ENCODE peak calls at places on chromosomes 6 and 20, in six cellular contexts. One of them, this sample, is unnamed. For H3K27me3, the result is how much of the 10 kb centered on the place peaks cover.

GRCh38 chr20:62925420-62926228 is 681 bp downstream of the DIDO1 start:
- DNase-seq in left ventricle myocardium inferior: no peak
- DNase-seq in ovary: peak
- DNase-seq in CD8-positive, alpha-beta T cell: peak
- DNase-seq in fibroblast of lung: peak
- DNase-seq in hepatocyte: peak
- DNase-seq in this sample: peak

GRCh38 chr6:160919713-160920112 is 71.9 kb upstream of the MAP3K4 start:
- DNase-seq in left ventricle myocardium inferior: no peak
- DNase-seq in hepatocyte: peak
- DNase-seq in CD8-positive, alpha-beta T cell: no peak
- DNase-seq in ovary: no peak
- DNase-seq in fibroblast of lung: peak
- DNase-seq in this sample: no peak

GRCh38 chr6:37454420-37455125 is 21.6 kb downstream of the CMTR1 start:
- DNase-seq in hepatocyte: no peak
- DNase-seq in left ventricle myocardium inferior: no peak
- DNase-seq in fibroblast of lung: no peak
- DNase-seq in ovary: no peak
- DNase-seq in CD8-positive, alpha-beta T cell: no peak
- DNase-seq in this sample: no peak

GRCh38 chr6:1024587-1024986 is 287.3 kb upstream of the FOXQ1 start:
- DNase-seq in hepatocyte: peak
- DNase-seq in left ventricle myocardium inferior: no peak
- DNase-seq in fibroblast of lung: peak
- DNase-seq in CD8-positive, alpha-beta T cell: no peak
- DNase-seq in ovary: no peak
- DNase-seq in this sample: no peak

GRCh38 chr20:39249798-39250197 is 287.7 kb downstream of the DHX35 start:
- DNase-seq in fibroblast of lung: no peak
- DNase-seq in CD8-positive, alpha-beta T cell: no peak
- DNase-seq in hepatocyte: no peak
- DNase-seq in left ventricle myocardium inferior: no peak
- DNase-seq in ovary: no peak
- DNase-seq in this sample: no peak

GRCh38 chr6:28940294-28940858 is 16.6 kb upstream of the TRIM27 start:
- DNase-seq in ovary: no peak
- DNase-seq in CD8-positive, alpha-beta T cell: peak
- DNase-seq in fibroblast of lung: no peak
- DNase-seq in hepatocyte: peak
- DNase-seq in left ventricle myocardium inferior: no peak
- DNase-seq in this sample: peak

GRCh38 chr6:105798057-105798456 is 288.1 kb upstream of the PRDM1 start:
- DNase-seq in fibroblast of lung: peak
- DNase-seq in hepatocyte: no peak
- DNase-seq in ovary: no peak
- DNase-seq in CD8-positive, alpha-beta T cell: no peak
- DNase-seq in left ventricle myocardium inferior: no peak
- DNase-seq in this sample: no peak

GRCh38 chr20:63027425-63028389 is 20.9 kb upstream of the BHLHE23 start:
- DNase-seq in ovary: no peak
- DNase-seq in hepatocyte: no peak
- DNase-seq in fibroblast of lung: no peak
- DNase-seq in CD8-positive, alpha-beta T cell: no peak
- DNase-seq in left ventricle myocardium inferior: peak
- DNase-seq in this sample: peak

GRCh38 chr20:36472656-36473071 is 68.7 kb upstream of the MYL9 start:
- DNase-seq in CD8-positive, alpha-beta T cell: no peak
- DNase-seq in hepatocyte: peak
- DNase-seq in ovary: peak
- DNase-seq in fibroblast of lung: no peak
- DNase-seq in left ventricle myocardium inferior: peak
- DNase-seq in this sample: peak

GRCh38 chr6:30483677-30484279 is 5.5 kb upstream of the HLA-E start:
- DNase-seq in ovary: no peak
- DNase-seq in CD8-positive, alpha-beta T cell: no peak
- DNase-seq in fibroblast of lung: peak
- DNase-seq in left ventricle myocardium inferior: no peak
- DNase-seq in hepatocyte: peak
- DNase-seq in this sample: peak

GRCh38 chr20:44745560-44746366 is at the start of gene KCNK15:
- DNase-seq in CD8-positive, alpha-beta T cell: peak
- DNase-seq in ovary: peak
- DNase-seq in hepatocyte: peak
- DNase-seq in left ventricle myocardium inferior: peak
- DNase-seq in fibroblast of lung: no peak
- DNase-seq in this sample: peak
- H3K27me3 ChIP-seq in CD8-positive, alpha-beta T cell: under half
- H3K27me3 ChIP-seq in ovary: under half
- H3K27me3 ChIP-seq in hepatocyte: under half
- H3K27me3 ChIP-seq in left ventricle myocardium inferior: under half
- H3K27me3 ChIP-seq in fibroblast of lung: half or more
- H3K27me3 ChIP-seq in this sample: under half

GRCh38 chr6:96521625-96522468 is at the start of gene UFL1:
- DNase-seq in hepatocyte: peak
- DNase-seq in ovary: peak
- DNase-seq in CD8-positive, alpha-beta T cell: peak
- DNase-seq in fibroblast of lung: peak
- DNase-seq in left ventricle myocardium inferior: peak
- DNase-seq in this sample: peak

GRCh38 chr6:96522469-96523009 is 933 bp downstream of the UFL1 start:
- DNase-seq in fibroblast of lung: peak
- DNase-seq in ovary: no peak
- DNase-seq in hepatocyte: peak
- DNase-seq in CD8-positive, alpha-beta T cell: no peak
- DNase-seq in left ventricle myocardium inferior: no peak
- DNase-seq in this sample: no peak

GRCh38 chr6:96520851-96521115 is 823 bp upstream of the UFL1 start:
- DNase-seq in fibroblast of lung: no peak
- DNase-seq in left ventricle myocardium inferior: no peak
- DNase-seq in ovary: no peak
- DNase-seq in hepatocyte: peak
- DNase-seq in CD8-positive, alpha-beta T cell: no peak
- DNase-seq in this sample: no peak

GRCh38 chr6:96521267-96521624 is 360 bp upstream of the UFL1 start:
- DNase-seq in CD8-positive, alpha-beta T cell: no peak
- DNase-seq in left ventricle myocardium inferior: no peak
- DNase-seq in fibroblast of lung: no peak
- DNase-seq in hepatocyte: no peak
- DNase-seq in ovary: no peak
- DNase-seq in this sample: no peak

DNA sequence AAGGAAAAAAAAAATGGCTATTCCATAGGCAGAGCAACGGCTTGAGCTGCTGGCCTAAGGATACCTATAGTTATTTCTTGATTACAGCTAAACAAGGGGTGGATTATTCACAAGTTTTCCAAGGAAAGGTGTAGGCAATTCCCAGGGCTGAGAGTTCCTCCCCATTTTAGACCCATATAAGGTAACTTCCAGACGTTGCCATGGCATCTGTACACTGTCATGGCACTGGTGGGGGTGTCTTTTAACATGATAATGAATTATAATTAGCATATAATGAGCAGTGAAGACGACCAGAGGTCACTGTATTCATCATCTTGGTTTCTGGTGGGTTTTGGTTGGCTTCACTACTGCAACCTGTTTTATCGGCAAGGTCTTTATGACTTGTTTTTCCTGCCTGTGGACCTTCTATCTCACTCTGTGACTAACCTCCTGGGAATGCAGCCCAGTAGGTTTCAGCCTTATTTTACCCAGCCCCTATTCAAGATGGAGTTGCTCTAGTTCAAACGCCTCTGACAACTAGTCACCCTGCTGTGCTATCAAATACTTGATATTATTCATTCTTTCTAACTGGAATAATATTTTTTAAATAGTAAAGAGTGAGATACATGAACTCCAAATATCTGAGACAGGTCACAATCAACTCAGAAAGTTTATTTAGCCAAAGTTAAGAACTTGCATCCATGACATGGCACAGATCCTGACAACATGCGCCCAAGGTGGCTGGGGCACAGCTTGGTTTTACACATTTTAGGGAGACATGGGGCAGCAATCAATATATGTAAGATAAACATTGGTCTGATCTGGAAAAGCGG is 1.4 kb upstream of the UFL1 start:
- DNase-seq in fibroblast of lung: peak
- DNase-seq in ovary: no peak
- DNase-seq in left ventricle myocardium inferior: no peak
- DNase-seq in hepatocyte: peak
- DNase-seq in CD8-positive, alpha-beta T cell: no peak
- DNase-seq in this sample: no peak
- H3K4me3 ChIP-seq in fibroblast of lung: no peak
- H3K4me3 ChIP-seq in ovary: peak
- H3K4me3 ChIP-seq in left ventricle myocardium inferior: peak
- H3K4me3 ChIP-seq in hepatocyte: peak
- H3K4me3 ChIP-seq in CD8-positive, alpha-beta T cell: peak
- H3K4me3 ChIP-seq in this sample: peak

GRCh38 chr20:57069442-57069841 is 197.0 kb downstream of the BMP7 start:
- DNase-seq in fibroblast of lung: no peak
- DNase-seq in CD8-positive, alpha-beta T cell: no peak
- DNase-seq in ovary: no peak
- DNase-seq in hepatocyte: no peak
- DNase-seq in left ventricle myocardium inferior: no peak
- DNase-seq in this sample: no peak

GRCh38 chr20:57062696-57063270 is 203.7 kb downstream of the BMP7 start:
- DNase-seq in ovary: no peak
- DNase-seq in hepatocyte: no peak
- DNase-seq in fibroblast of lung: no peak
- DNase-seq in left ventricle myocardium inferior: no peak
- DNase-seq in CD8-positive, alpha-beta T cell: no peak
- DNase-seq in this sample: no peak

GRCh38 chr20:57065646-57066045 is 200.8 kb downstream of the BMP7 start:
- DNase-seq in hepatocyte: no peak
- DNase-seq in ovary: no peak
- DNase-seq in CD8-positive, alpha-beta T cell: no peak
- DNase-seq in left ventricle myocardium inferior: no peak
- DNase-seq in fibroblast of lung: no peak
- DNase-seq in this sample: no peak

GRCh38 chr20:57064836-57065235 is 201.6 kb downstream of the BMP7 start:
- DNase-seq in fibroblast of lung: no peak
- DNase-seq in hepatocyte: no peak
- DNase-seq in left ventricle myocardium inferior: no peak
- DNase-seq in ovary: no peak
- DNase-seq in CD8-positive, alpha-beta T cell: no peak
- DNase-seq in this sample: no peak

DNA sequence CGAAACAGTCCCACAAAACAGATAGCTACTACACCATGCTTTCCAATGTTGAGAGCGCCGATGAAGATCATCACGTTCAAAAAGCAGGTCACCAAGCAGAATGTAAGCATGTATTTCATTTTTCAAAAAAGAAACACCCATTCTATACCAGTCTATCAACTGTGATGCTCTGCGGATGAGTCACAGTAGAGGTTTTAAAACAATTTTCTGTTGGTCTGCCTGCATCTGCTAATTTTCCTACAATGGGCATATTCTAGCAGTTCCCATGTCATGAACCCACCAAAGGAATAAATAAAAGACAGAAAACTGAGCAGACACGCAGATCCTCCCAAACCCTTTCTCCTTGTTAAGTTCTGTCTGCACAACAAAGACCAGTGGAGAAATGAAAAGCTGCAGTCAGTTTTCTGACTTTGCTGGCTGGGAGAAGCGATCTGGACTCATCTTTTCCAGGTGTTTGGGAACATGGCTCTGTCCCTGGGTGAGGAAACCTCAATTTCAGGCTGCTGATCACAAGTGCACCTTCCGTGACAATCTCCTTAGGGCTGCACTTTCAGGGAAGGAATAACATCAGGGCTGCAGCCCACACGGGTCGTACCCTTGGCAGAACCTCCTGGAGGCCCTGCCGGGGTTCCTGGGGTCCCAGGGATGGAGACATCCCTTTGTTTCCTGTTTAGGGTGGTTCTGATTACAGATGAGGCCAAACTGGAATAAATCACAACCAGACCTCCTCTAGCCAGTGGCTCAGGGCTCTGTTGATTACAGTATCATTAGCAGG is 200.1 kb downstream of the BMP7 start:
- DNase-seq in CD8-positive, alpha-beta T cell: no peak
- DNase-seq in ovary: no peak
- DNase-seq in fibroblast of lung: no peak
- DNase-seq in hepatocyte: no peak
- DNase-seq in left ventricle myocardium inferior: no peak
- DNase-seq in this sample: no peak
- H3K27me3 ChIP-seq in CD8-positive, alpha-beta T cell: under half
- H3K27me3 ChIP-seq in ovary: under half
- H3K27me3 ChIP-seq in fibroblast of lung: under half
- H3K27me3 ChIP-seq in hepatocyte: under half
- H3K27me3 ChIP-seq in left ventricle myocardium inferior: under half
- H3K27me3 ChIP-seq in this sample: under half

GRCh38 chr6:87869064-87869685 is 167.1 kb upstream of the AKIRIN2 start:
- DNase-seq in ovary: no peak
- DNase-seq in CD8-positive, alpha-beta T cell: no peak
- DNase-seq in fibroblast of lung: no peak
- DNase-seq in hepatocyte: no peak
- DNase-seq in left ventricle myocardium inferior: no peak
- DNase-seq in this sample: no peak
- H3K4me3 ChIP-seq in ovary: no peak
- H3K4me3 ChIP-seq in CD8-positive, alpha-beta T cell: no peak
- H3K4me3 ChIP-seq in fibroblast of lung: no peak
- H3K4me3 ChIP-seq in hepatocyte: no peak
- H3K4me3 ChIP-seq in left ventricle myocardium inferior: no peak
- H3K4me3 ChIP-seq in this sample: no peak

DNA sequence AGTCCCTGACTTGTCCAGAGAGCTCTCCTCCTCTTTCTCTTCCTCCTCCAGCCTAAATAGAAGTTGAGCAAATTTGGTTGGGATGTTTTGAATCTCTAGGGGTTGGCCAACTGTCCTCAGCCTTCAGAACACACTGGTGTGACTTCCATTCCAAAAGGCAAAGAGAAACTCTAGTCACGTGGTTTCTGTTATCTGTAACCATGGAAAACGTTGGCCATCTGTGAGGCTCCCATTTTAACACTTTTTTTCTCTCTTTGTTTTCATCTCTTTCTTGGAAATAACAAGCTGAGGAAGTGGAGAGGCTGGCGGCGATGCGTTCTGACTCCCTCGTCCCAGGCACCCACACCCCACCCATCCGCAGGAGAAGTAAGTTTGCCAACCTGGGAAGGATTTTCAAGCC is 275.3 kb downstream of the TBC1D7 start:
- DNase-seq in ovary: no peak
- DNase-seq in fibroblast of lung: no peak
- DNase-seq in hepatocyte: no peak
- DNase-seq in CD8-positive, alpha-beta T cell: no peak
- DNase-seq in left ventricle myocardium inferior: no peak
- DNase-seq in this sample: no peak
- H3K27me3 ChIP-seq in ovary: under half
- H3K27me3 ChIP-seq in fibroblast of lung: under half
- H3K27me3 ChIP-seq in hepatocyte: under half
- H3K27me3 ChIP-seq in CD8-positive, alpha-beta T cell: under half
- H3K27me3 ChIP-seq in left ventricle myocardium inferior: under half
- H3K27me3 ChIP-seq in this sample: under half

GRCh38 chr6:101541873-101542272 is 148.4 kb downstream of the GRIK2 start:
- DNase-seq in left ventricle myocardium inferior: no peak
- DNase-seq in fibroblast of lung: no peak
- DNase-seq in hepatocyte: no peak
- DNase-seq in CD8-positive, alpha-beta T cell: no peak
- DNase-seq in ovary: no peak
- DNase-seq in this sample: no peak
- H3K4me3 ChIP-seq in left ventricle myocardium inferior: no peak
- H3K4me3 ChIP-seq in fibroblast of lung: no peak
- H3K4me3 ChIP-seq in hepatocyte: no peak
- H3K4me3 ChIP-seq in CD8-positive, alpha-beta T cell: no peak
- H3K4me3 ChIP-seq in ovary: no peak
- H3K4me3 ChIP-seq in this sample: no peak

This sample was measured in H7.